ENCODE peak calls at places on chromosome 2, in ten cellular contexts. A is small intestine; P is brain microvascular endothelial cell; E is endothelial cell of umbilical vein; J is psoas muscle; Z is heart left ventricle; L is CD8-positive, alpha-beta T cell; D is lung; F is CD4-positive, alpha-beta memory T cell; T is effector memory CD4-positive, alpha-beta T cell. I is an unnamed sample. For H3K36me3, the result is how much of the 10 kb centered on the place peaks cover.

GRCh38 chr2:149858214-149858613 is 270.6 kb upstream of the MMADHC start:
- DNase-seq in P (no peak), J (no peak), A (no peak), Z (no peak), F (no peak), D (no peak), E (peak), T (no peak), L (no peak), I (no peak)

GRCh38 chr2:47535991-47536390 is 133.0 kb downstream of the MSH2 start:
- DNase-seq in T (no peak), P (peak), F (no peak), L (no peak), Z (no peak), E (peak), D (no peak), J (no peak), A (no peak), I (no peak)

GRCh38 chr2:159637988-159638501 is 21.7 kb upstream of the BAZ2B start:
- DNase-seq in E (no peak), T (no peak), J (no peak), Z (no peak), P (peak), A (no peak), L (no peak), F (no peak), D (no peak), I (no peak)

GRCh38 chr2:132547089-132547687 is 122.8 kb downstream of the LYPD1 start:
- DNase-seq in F (peak), L (peak), T (no peak), P (peak), J (no peak), Z (peak), E (peak), A (peak), D (peak), I (no peak)

GRCh38 chr2:231494669-231495068 is 30.4 kb upstream of the NCL start:
- DNase-seq in J (no peak), T (no peak), D (no peak), L (no peak), P (no peak), E (no peak), Z (no peak), F (no peak), A (no peak), I (no peak)

GRCh38 chr2:128172191-128172590 is 81.2 kb downstream of the UGGT1 start:
- DNase-seq in J (no peak), A (no peak), P (no peak), Z (no peak), T (no peak), F (no peak), L (no peak), D (no peak), E (no peak), I (no peak)

GRCh38 chr2:10355471-10356458 is 53.1 kb downstream of the HPCAL1 start:
- DNase-seq in J (no peak), F (no peak), T (no peak), Z (no peak), L (no peak), E (no peak), P (no peak), A (no peak), D (no peak), I (no peak)

GRCh38 chr2:206230060-206230890 is 44.2 kb upstream of the ZDBF2 start:
- DNase-seq in A (no peak), J (no peak), Z (no peak), T (no peak), F (no peak), E (no peak), P (no peak), D (no peak), L (no peak), I (no peak)

GRCh38 chr2:133344864-133345263 is 223.4 kb downstream of the NCKAP5 start:
- DNase-seq in P (no peak), D (no peak), T (no peak), E (no peak), J (no peak), F (no peak), L (no peak), A (peak), Z (no peak), I (no peak)

GRCh38 chr2:71833855-71834554 is 313.7 kb downstream of the CYP26B1 start:
- DNase-seq in E (no peak), F (no peak), D (no peak), P (no peak), J (peak), A (no peak), L (no peak), T (no peak), Z (peak), I (no peak)

GRCh38 chr2:190477563-190478454 is 56.7 kb downstream of the NEMP2 start:
- DNase-seq in Z (no peak), F (no peak), D (no peak), A (peak), J (no peak), L (no peak), E (no peak), T (no peak), P (no peak), I (no peak)

GRCh38 chr2:197309369-197310231 is 980 bp downstream of the ANKRD44 start:
- DNase-seq in L (peak), P (no peak), Z (peak), F (peak), D (peak), J (peak), E (no peak), T (peak), A (peak), I (peak)

DNA sequence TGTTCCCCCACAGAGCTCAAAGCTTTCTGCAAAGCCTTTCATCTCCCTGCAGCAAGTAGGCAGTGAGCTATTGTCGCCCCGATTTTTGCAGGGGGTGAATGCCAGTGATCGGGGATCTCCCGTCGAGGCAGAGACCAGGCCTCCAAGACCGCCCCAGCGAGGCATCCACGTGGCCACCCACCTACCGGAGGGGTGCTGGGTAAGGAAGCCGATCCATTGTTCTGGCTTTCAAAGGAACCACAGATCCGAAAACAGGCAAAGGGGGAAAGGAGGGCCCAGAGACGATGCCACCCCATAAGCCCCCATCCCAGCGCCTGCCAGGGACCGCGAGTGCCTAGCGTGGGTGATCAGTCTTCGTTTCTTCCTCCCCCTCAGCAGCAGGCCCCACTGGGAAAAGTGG is 2.4 kb downstream of the ADRA2B start:
- DNase-seq in Z (peak), E (no peak), J (no peak), D (no peak), F (no peak), T (no peak), L (no peak), A (no peak), P (no peak), I (peak)
- H3K36me3 ChIP-seq in Z (under half), E (under half), J (under half), D (under half), F (under half), T (under half), L (under half), A (under half), P (under half), I (under half)

DNA sequence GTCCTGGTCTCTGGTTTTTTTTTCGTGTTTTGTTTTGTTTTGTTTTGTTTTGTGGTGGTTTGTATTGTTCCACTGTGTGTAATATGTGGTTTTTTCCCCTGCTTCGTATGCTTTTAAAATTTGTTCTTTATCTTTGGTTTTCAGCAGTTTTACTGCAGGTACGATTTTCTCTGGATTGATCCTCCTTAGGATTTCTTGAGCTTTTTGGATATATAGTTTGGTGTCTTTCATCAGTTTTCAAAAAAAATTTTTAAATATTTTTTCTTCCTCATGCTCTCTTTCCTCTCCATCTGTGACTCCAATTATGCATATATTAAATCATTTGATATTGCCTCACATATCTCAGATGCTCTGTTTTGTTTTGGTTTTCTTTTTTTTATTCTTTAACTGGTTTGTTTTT is 78.0 kb downstream of the SPOPL start:
- DNase-seq in D (no peak), E (no peak), A (no peak), F (no peak), Z (no peak), L (no peak), P (no peak), J (no peak), T (no peak), I (no peak)
- H3K4me3 ChIP-seq in D (no peak), E (no peak), A (no peak), F (no peak), Z (no peak), L (no peak), P (no peak), J (no peak), T (no peak), I (no peak)

GRCh38 chr2:86105969-86106945 is at the start of gene PTCD3:
- DNase-seq in P (peak), J (peak), F (peak), Z (peak), D (peak), L (peak), E (peak), A (peak), T (peak), I (peak)
- H3K36me3 ChIP-seq in P (under half), J (under half), F (under half), Z (half or more), D (under half), L (under half), E (under half), A (under half), T (under half), I (under half)

DNA sequence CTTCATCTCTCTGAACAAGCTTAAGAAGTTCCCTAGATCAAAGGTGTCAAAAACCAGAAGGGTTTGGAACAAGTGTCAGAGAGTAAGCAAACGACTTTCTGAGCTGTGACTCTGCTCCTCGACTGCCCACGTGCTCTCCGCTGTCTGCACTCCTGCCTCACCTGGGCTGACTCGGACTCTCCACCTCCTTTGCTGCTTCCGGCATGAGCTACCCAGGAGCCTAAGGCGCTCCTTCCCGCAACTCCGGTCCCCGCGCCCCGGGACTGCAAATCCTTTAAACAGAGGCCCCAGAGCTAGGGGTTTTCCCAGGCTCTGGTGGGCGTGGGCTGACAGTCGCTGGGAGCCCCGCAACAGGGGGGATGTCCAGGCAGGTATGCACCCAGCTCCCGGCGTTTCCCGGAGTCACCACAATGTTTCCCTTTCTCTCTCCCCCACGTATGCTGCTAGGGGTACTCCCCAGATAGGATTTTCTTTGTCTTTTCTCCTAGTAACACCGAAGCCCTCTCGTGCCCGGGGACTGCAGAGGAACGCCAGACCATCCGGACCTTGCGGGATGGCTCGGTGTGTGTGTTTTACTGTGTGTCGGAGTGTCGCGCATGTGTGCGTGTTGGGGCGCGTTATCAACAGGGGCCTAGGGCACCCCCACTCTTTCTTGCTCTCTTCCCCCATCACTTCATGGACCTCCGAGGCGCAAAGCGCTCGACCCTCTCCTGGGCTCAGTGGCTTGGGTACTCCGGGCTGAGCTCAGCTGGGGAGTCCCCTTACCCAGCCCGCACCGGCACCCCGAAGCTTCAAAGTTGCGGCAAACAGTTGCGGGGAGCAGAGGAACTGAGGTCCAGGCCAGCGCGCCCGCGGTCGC is 719 bp upstream of the THSD7B start:
- DNase-seq in Z (no peak), T (no peak), J (no peak), P (no peak), F (no peak), A (no peak), E (no peak), D (no peak), L (no peak), I (peak)
- H3K4me3 ChIP-seq in Z (peak), T (no peak), J (peak), P (no peak), F (no peak), A (no peak), E (no peak), D (no peak), L (no peak), I (peak)

I was measured in right lobe of liver.